ENCODE peak calls at places on chromosomes 6 and 20, in six cellular contexts. R is CD8-positive, alpha-beta T cell; S is naive thymus-derived CD8-positive, alpha-beta T cell; A is activated naive CD4-positive, alpha-beta T cell treated with anti-CD3 and anti-CD28 coated beads, Interleukin-2, amount 10 ng/mL, durations not matched to agents 7 days and 5 days; L is HEK293T; U is GM20000. X is an unnamed sample.

GRCh38 chr6:79520534-79520933 is 16.7 kb downstream of the LCA5 start:
- DNase-seq in R (no peak), S (no peak), A (no peak), L (no peak), U (no peak), X (no peak)

GRCh38 chr6:18386302-18386976 is 711 bp upstream of the RNF144B start:
- DNase-seq in R (no peak), S (no peak), A (no peak), L (no peak), U (no peak), X (no peak)

GRCh38 chr6:108779521-108779920 is 68.7 kb upstream of the ARMC2 start:
- DNase-seq in R (no peak), S (no peak), A (no peak), L (no peak), U (no peak), X (peak; percentile 38)

GRCh38 chr6:37396571-37397185 is 36.3 kb upstream of the CMTR1 start:
- DNase-seq in R (no peak), S (no peak), A (no peak), L (no peak), U (no peak), X (no peak)

GRCh38 chr20:24790746-24791283 is 158.3 kb upstream of the CST7 start:
- DNase-seq in R (no peak), S (no peak), A (no peak), L (no peak), U (no peak), X (no peak)

GRCh38 chr6:37530294-37530693 is 30.6 kb upstream of the CCDC167 start:
- DNase-seq in R (no peak), S (no peak), A (no peak), L (no peak), U (no peak), X (no peak)

GRCh38 chr6:28600188-28600587 is 74.5 kb downstream of the GPX5 start:
- DNase-seq in R (no peak), S (no peak), A (no peak), L (no peak), U (no peak), X (no peak)

GRCh38 chr20:25376886-25377285 is 13.7 kb downstream of the ABHD12 start:
- DNase-seq in R (no peak), S (no peak), A (no peak), L (no peak), U (no peak), X (no peak)

GRCh38 chr6:104585646-104586045 is 274.1 kb downstream of the HACE1 start:
- DNase-seq in R (no peak), S (no peak), A (no peak), L (no peak), U (no peak), X (no peak)